ENCODE peak calls at places on chromosomes 6 and 20, in nine cellular contexts. E is body of pancreas, T is GM13976, C is GM20000, W is epithelial cell of esophagus, R is progenitor cell of endocrine pancreas, L is breast epithelium, S is left ventricle myocardium inferior, Q is psoas muscle. Y is an unnamed sample.

GRCh38 chr6:150463852-150464251 is 95.0 kb downstream of the IYD start:
- DNase-seq in E (no peak), T (no peak), C (no peak), W (no peak), R (no peak), L (no peak), S (no peak), Q (no peak), Y (no peak)

GRCh38 chr6:112298816-112299281 is 44.5 kb upstream of the LAMA4 start:
- DNase-seq in E (no peak), T (no peak), C (no peak), W (peak; percentile 87), R (no peak), L (no peak), S (no peak), Q (no peak), Y (no peak)

GRCh38 chr6:142377112-142377848 is 75.5 kb downstream of the ADGRG6 start:
- DNase-seq in E (no peak), T (no peak), C (no peak), W (peak; percentile 95), R (peak; percentile 23), L (no peak), S (no peak), Q (no peak), Y (no peak)

GRCh38 chr6:170470673-170471072 is 82.4 kb downstream of the PSMB1 start:
- DNase-seq in E (no peak), T (no peak), C (no peak), W (no peak), R (no peak), L (no peak), S (no peak), Q (no peak), Y (no peak)

GRCh38 chr6:45105170-45105820 is 222.8 kb upstream of the RUNX2 start:
- DNase-seq in E (no peak), T (no peak), C (no peak), W (no peak), R (no peak), L (no peak), S (no peak), Q (no peak), Y (no peak)

GRCh38 chr6:12034831-12035230 is 22.7 kb downstream of the HIVEP1 start:
- DNase-seq in E (no peak), T (no peak), C (no peak), W (peak; percentile 25), R (no peak), L (no peak), S (no peak), Q (no peak), Y (no peak)

GRCh38 chr6:132161283-132161682 is 210.1 kb upstream of the CCN2 start:
- DNase-seq in E (no peak), T (no peak), C (peak; percentile 7), W (peak; percentile 58), R (no peak), L (no peak), S (no peak), Q (no peak), Y (no peak)

GRCh38 chr6:28977351-28978136 is 27.6 kb downstream of the ZNF311 start:
- DNase-seq in E (no peak), T (peak; percentile 41), C (no peak), W (peak; percentile 83), R (no peak), L (no peak), S (no peak), Q (peak; percentile 60), Y (no peak)

GRCh38 chr6:3340358-3340798 is 81.6 kb downstream of the PSMG4 start:
- DNase-seq in E (no peak), T (no peak), C (no peak), W (no peak), R (no peak), L (no peak), S (no peak), Q (peak; percentile 51), Y (no peak)

GRCh38 chr6:32973144-32973854 is 4.9 kb downstream of the BRD2 start:
- DNase-seq in E (no peak), T (no peak), C (peak; percentile 30), W (peak; percentile 39), R (no peak), L (no peak), S (no peak), Q (no peak), Y (peak; percentile 51)

GRCh38 chr6:45416700-45417099 is 39.0 kb upstream of the SUPT3H start:
- DNase-seq in E (no peak), T (no peak), C (no peak), W (no peak), R (no peak), L (no peak), S (no peak), Q (no peak), Y (no peak)

GRCh38 chr6:23621026-23621425 is 505.0 kb upstream of the NRSN1 start:
- DNase-seq in E (no peak), T (no peak), C (no peak), W (no peak), R (no peak), L (no peak), S (no peak), Q (no peak), Y (no peak)

GRCh38 chr6:139926711-139927110 is 552.3 kb upstream of the CITED2 start:
- DNase-seq in E (no peak), T (no peak), C (no peak), W (no peak), R (no peak), L (no peak), S (no peak), Q (no peak), Y (no peak)

GRCh38 chr6:139927742-139928305 is 553.4 kb upstream of the CITED2 start:
- DNase-seq in E (no peak), T (no peak), C (no peak), W (no peak), R (no peak), L (no peak), S (no peak), Q (no peak), Y (no peak)

GRCh38 chr6:139923964-139924475 is 549.6 kb upstream of the CITED2 start:
- DNase-seq in E (no peak), T (no peak), C (no peak), W (peak; percentile 23), R (no peak), L (no peak), S (no peak), Q (no peak), Y (no peak)

GRCh38 chr6:139925894-139926641 is 551.6 kb upstream of the CITED2 start:
- DNase-seq in E (no peak), T (no peak), C (no peak), W (no peak), R (no peak), L (no peak), S (no peak), Q (no peak), Y (no peak)

DNA sequence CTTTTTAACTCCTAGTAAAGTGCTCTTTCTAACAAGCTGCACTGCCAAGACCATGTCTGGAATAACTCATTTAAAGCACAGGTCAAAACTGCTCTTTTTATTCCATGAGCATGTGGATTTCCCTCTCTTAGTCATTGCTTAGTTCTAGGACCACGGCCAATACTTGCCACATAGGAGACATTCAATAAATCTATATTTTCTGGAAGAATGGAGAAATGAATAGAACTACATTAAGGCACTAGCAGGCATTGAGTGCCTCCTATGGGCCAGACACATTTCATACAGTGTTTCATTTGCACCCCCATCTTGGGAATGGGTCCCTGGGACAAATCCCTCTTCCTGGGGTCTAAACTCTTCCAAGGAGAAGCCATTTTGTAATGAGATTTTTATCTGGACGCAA is 552.8 kb upstream of the CITED2 start:
- DNase-seq in E (no peak), T (peak; percentile 31), C (peak; percentile 11), W (no peak), R (no peak), L (no peak), S (no peak), Q (no peak), Y (no peak)
- TF ChIP-seq CTCF in E (no peak), T (peak; percentile 54), C (no peak), W (peak; percentile 34), R (no peak), L (no peak), S (no peak), Q (no peak), Y (no peak)

GRCh38 chr6:105644073-105644489 is 241.2 kb upstream of the PREP start:
- DNase-seq in E (no peak), T (no peak), C (no peak), W (no peak), R (no peak), L (no peak), S (no peak), Q (no peak), Y (no peak)

GRCh38 chr6:105648276-105648675 is 245.4 kb upstream of the PREP start:
- DNase-seq in E (no peak), T (no peak), C (no peak), W (no peak), R (no peak), L (no peak), S (no peak), Q (no peak), Y (no peak)

GRCh38 chr6:105645958-105646357 is 243.1 kb upstream of the PREP start:
- DNase-seq in E (no peak), T (no peak), C (no peak), W (no peak), R (no peak), L (no peak), S (no peak), Q (no peak), Y (no peak)

GRCh38 chr6:105645166-105645565 is 242.3 kb upstream of the PREP start:
- DNase-seq in E (no peak), T (no peak), C (no peak), W (no peak), R (no peak), L (no peak), S (no peak), Q (no peak), Y (no peak)

DNA sequence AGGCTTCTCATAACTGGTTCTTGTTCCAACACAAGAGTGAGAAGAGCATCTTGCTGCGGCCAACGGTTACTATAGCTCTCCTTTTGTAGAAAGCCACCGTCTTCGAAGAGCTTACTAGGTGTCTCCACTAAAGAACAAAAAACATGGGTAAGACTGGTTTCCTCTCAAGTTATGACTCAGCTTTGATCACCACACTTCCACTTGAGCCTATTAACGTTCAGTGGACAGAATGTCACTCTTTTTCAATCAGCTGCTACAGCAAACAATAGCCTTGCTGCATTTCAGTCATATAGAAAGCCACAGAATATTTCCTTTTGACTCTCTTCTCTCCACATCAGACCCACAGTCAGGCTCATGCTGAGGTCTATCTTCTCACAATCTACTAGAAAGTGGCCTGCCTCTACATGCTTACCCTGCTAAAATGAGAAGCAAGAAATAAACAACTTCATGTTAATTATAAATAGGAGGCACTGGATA is 243.5 kb upstream of the PREP start:
- DNase-seq in E (no peak), T (peak; percentile 40), C (peak; percentile 69), W (peak; percentile 82), R (no peak), L (no peak), S (no peak), Q (no peak), Y (no peak)
- TF ChIP-seq CTCF in E (no peak), T (no peak), C (no peak), W (no peak), R (no peak), L (no peak), S (no peak), Q (no peak), Y (no peak)

GRCh38 chr20:61724376-61724775 is 341.3 kb downstream of the TAF4 start:
- DNase-seq in E (no peak), T (no peak), C (no peak), W (no peak), R (no peak), L (no peak), S (no peak), Q (no peak), Y (no peak)
- TF ChIP-seq CTCF in E (no peak), T (no peak), C (peak; percentile 5), W (no peak), R (peak; percentile 54), L (no peak), S (peak; percentile 18), Q (no peak), Y (no peak)

GRCh38 chr6:36897629-36898028 is 11.9 kb downstream of the C6orf89 start:
- DNase-seq in E (no peak), T (no peak), C (no peak), W (peak; percentile 42), R (no peak), L (no peak), S (no peak), Q (no peak), Y (no peak)
- TF ChIP-seq CTCF in E (no peak), T (no peak), C (no peak), W (peak; percentile 30), R (no peak), L (no peak), S (peak; percentile 44), Q (no peak), Y (no peak)

Y was measured in omental fat pad.